ENCODE peak calls at places on chromosomes 11 and 22, in six cellular contexts. F is astrocyte of the spinal cord, M is left lung, P is fibroblast of mammary gland, S is cardiac fibroblast, Z is cardiac muscle cell. E is an unnamed sample.

GRCh38 chr11:76598426-76598839 is 72.1 kb downstream of the LRRC32 start:
- DNase-seq in F (peak; percentile 51), M (no peak), P (peak; percentile 56), S (peak; percentile 73), Z (peak; percentile 74), E (peak; percentile 19)

GRCh38 chr22:36395061-36395849 is 7.5 kb upstream of the MYH9 start:
- DNase-seq in F (no peak), M (no peak), P (no peak), S (no peak), Z (no peak), E (no peak)

GRCh38 chr11:2301631-2302272 is at the start of the genes C11orf21 and TSPAN32:
- DNase-seq in F (peak; percentile 41), M (peak; percentile 75), P (no peak), S (no peak), Z (peak; percentile 77), E (no peak)

GRCh38 chr22:38417252-38418060 is 37.5 kb downstream of the KCNJ4 start:
- DNase-seq in F (no peak), M (peak; percentile 17), P (no peak), S (no peak), Z (no peak), E (no peak)

GRCh38 chr11:17845431-17845881 is 110.9 kb downstream of the KCNC1 start:
- DNase-seq in F (peak; percentile 82), M (no peak), P (peak; percentile 90), S (peak; percentile 53), Z (peak; percentile 55), E (peak; percentile 79)

GRCh38 chr11:2578006-2578933 is 121.5 kb downstream of the KCNQ1OT1 start:
- DNase-seq in F (no peak), M (peak; percentile 22), P (no peak), S (no peak), Z (no peak), E (no peak)

GRCh38 chr11:115515647-115516046 is 11.4 kb upstream of the CADM1 start:
- DNase-seq in F (no peak), M (no peak), P (no peak), S (no peak), Z (no peak), E (no peak)

GRCh38 chr22:46006379-46007002 is 29.5 kb upstream of the WNT7B start:
- DNase-seq in F (peak; percentile 89), M (peak; percentile 92), P (peak; percentile 93), S (peak; percentile 94), Z (peak; percentile 94), E (peak; percentile 74)

GRCh38 chr11:39745401-39745800 is 1714.1 kb downstream of the LRRC4C start:
- DNase-seq in F (peak; percentile 60), M (no peak), P (no peak), S (no peak), Z (no peak), E (no peak)

GRCh38 chr11:68373189-68373809 is 60.9 kb downstream of the LRP5 start:
- DNase-seq in F (peak; percentile 62), M (no peak), P (peak; percentile 83), S (no peak), Z (peak; percentile 67), E (no peak)

GRCh38 chr11:116732740-116733385 is 39.9 kb downstream of the BUD13 start:
- DNase-seq in F (peak; percentile 51), M (peak; percentile 46), P (peak; percentile 71), S (peak; percentile 79), Z (peak; percentile 82), E (peak; percentile 23)

GRCh38 chr11:73958521-73959141 is 7.8 kb downstream of the DNAJB13 start:
- DNase-seq in F (no peak), M (no peak), P (no peak), S (no peak), Z (no peak), E (no peak)

GRCh38 chr11:64207247-64208085 is 945 bp downstream of the FERMT3 start:
- DNase-seq in F (peak; percentile 66), M (peak; percentile 72), P (peak; percentile 82), S (peak; percentile 90), Z (peak; percentile 84), E (no peak)

GRCh38 chr11:1917523-1918435 is 1.7 kb upstream of the TNNT3 start:
- DNase-seq in F (no peak), M (peak; percentile 28), P (no peak), S (no peak), Z (no peak), E (no peak)

GRCh38 chr22:40024201-40025061 is 29.7 kb downstream of the FAM83F start:
- DNase-seq in F (peak; percentile 47), M (peak; percentile 50), P (peak; percentile 61), S (peak; percentile 71), Z (peak; percentile 72), E (no peak)

GRCh38 chr22:23606204-23607131 is 25.7 kb downstream of the DRICH1 start:
- DNase-seq in F (no peak), M (no peak), P (no peak), S (no peak), Z (no peak), E (no peak)

GRCh38 chr11:14981507-14981906 is 9.4 kb upstream of the CALCA start:
- DNase-seq in F (no peak), M (no peak), P (no peak), S (no peak), Z (no peak), E (no peak)

GRCh38 chr11:123729602-123730001 is 11.9 kb downstream of the ZNF202 start:
- DNase-seq in F (no peak), M (no peak), P (peak; percentile 50), S (peak; percentile 31), Z (no peak), E (no peak)

GRCh38 chr11:3378426-3379423 is at the start of gene ZNF195:
- DNase-seq in F (peak; percentile 93), M (peak; percentile 97), P (peak; percentile 90), S (peak; percentile 94), Z (peak; percentile 92), E (peak; percentile 75)

DNA sequence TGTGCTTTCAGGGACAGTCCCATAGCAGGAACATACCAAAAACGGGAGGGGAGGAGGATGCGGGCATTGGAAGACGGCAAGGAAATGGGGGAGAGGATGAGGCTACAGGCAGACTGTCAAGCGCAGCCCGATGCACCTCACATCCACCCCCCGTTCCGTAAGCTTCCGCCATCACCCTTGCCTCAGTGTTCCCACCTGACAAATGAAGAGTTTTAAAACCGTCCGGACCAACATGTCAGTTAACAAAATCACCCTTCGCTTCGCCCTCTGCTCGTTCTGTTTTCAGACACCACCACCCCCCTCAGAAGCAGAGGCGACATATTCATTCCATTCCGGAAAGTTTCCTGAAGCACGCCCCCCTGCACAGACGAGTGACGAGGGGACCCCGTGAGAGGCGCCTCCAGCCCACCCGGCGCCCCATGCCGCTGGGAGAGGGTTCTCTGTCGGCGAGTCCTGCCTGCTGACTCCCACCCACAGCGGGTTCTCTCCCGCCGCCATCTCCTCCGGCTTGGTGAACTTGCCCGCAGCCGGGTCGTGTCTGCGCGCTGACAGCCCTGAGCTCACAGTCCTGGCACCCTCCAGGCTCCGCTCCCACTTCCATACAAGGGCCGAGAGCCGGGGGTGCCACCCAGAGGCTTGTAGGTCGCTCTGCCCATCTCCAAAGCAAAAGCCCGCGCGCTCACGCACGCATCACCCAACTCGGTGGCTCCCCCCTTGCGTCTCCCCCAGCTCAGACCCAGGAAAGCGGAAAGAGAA is 1.5 kb downstream of the IGSF9B start:
- DNase-seq in F (no peak), M (no peak), P (no peak), S (no peak), Z (no peak), E (no peak)
- TF ChIP-seq CTCF in F (no peak), M (no peak), P (no peak), S (no peak), Z (no peak), E (no peak)

DNA sequence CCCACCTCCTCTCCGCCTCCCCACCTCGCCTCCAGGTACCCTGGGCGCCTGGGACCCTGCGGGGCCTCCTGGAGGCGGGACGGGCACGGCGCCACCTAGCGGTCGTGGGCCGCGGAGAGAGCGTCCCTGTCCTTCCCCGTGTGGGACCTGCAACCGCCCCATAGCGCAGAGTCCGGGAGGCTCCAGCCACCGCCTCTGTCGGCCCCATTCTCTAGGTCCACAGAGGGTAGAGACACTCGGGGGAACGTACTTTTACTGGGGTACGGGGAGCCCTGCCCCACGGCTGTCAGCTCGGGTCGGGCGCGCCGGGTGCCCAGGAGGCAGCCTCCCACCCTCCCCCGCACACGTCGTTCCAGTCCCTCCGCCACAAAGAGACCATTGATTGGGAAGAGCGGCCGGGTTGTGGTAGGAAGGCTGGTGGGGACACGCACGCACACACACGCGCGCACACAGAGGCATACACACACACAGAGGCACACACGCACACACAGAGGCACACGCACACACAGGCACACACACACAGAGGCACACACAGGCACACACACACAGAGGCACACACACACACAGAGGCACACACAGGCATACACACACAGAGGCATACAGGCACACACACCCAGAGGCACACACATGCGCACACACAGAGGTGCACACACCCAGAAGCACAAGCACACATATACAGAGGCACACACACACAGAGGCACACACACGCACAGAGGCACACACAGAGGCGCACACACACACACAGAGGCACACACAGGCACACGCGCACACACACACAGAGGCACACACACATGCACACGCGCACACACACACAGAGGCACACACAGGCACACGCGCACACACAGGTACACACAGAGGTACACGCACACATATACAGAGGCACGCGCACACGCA is 12.6 kb upstream of the NECTIN1 start:
- DNase-seq in F (no peak), M (no peak), P (no peak), S (peak; percentile 25), Z (peak; percentile 34), E (no peak)
- H3K4me3 ChIP-seq in F (no peak overlapping the region), M (no peak overlapping the region), P (no peak overlapping the region), S (no peak overlapping the region), Z (peak overlapping the region; percentile 24), E (no peak overlapping the region)

DNA sequence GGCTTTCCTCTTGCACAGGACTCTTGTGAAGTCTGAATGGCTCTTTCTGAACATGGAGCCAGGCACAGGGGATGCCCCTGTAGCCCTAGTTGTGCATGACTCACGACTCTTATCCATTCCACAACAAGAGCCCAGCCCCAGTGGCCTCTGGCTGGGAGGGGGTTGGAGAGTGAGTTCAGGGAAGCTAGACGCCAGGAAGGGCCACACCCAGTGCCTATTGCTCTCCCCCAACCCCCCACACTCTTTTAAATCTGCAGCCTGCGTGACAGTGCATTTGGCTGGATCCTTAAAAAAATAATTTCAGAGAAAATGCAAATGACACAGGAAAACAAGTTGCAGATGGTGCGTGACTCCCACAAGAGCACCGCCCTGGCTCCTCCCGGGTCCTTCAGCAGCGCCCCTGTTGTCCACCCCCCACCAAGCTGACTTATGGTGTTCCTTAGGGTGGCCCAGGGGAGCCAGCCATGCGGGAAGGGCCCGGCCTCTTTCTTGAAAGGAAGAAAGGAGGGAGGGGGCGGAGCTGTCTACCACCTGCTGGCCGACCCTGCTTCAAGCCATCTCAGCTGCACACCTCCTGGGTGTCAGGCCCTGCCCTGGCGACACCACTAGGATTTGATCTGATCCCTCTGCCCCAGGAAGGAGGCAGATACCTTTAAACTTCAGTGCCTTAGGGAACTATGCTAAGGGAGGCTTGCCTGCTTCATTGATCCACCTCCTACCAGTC is 74.7 kb downstream of the MN1 start:
- DNase-seq in F (peak; percentile 68), M (peak; percentile 72), P (peak; percentile 68), S (peak; percentile 93), Z (peak; percentile 78), E (no peak)
- TF ChIP-seq CTCF in F (no peak), M (no peak), P (no peak), S (no peak), Z (no peak), E (no peak)

DNA sequence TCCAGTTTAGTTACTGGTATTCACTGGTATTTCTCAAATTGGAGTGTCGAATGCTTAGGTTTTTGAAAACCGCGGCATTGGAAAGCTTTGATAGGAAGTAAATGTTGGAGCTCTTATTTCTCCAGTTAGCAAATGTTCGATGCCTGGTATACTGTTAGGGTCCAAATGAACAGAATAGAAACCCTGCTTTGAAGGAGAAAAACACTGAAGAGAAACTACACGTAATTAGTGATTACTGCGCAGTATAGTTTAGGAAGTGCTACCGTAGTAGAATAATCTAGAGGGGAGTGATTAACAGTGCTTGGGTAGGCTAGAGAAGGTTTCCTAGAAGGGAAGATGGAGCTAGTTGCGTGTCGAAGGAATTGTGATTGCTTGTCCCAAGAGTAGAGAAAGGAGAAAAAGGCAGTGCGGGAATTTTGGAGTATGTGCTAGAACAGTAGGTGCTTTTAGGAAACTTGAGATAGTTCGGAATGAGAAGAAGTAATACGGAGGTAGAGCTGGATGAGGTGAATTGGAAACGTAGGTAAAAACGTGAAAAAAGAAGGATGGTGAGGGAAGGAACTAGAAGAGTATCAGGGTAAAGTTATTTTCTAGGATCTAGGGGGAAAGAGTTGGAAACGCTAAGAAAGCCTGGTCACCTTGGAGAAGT is 1.2 kb downstream of the CEP57 start:
- DNase-seq in F (no peak), M (no peak), P (no peak), S (no peak), Z (no peak), E (no peak)
- H3K4me3 ChIP-seq in F (peak overlapping the region; percentile 95), M (peak overlapping the region; percentile 93), P (peak overlapping the region; percentile 97), S (peak overlapping the region; percentile 97), Z (peak overlapping the region; percentile 92), E (peak overlapping the region; percentile 90)